ENCODE peak calls at places on chromosomes 5 and 9, in five cellular contexts. C is breast epithelium, G is uterus, T is GM13976, B is cardiac fibroblast. J is an unnamed sample.

GRCh38 chr5:163506726-163507125 is 1.3 kb downstream of the MAT2B start:
- DNase-seq in B (peak), C (no peak), G (no peak), T (no peak), J (no peak)

GRCh38 chr9:78319197-78320029 is 22.5 kb downstream of the PSAT1 start:
- DNase-seq in G (no peak), C (no peak), B (peak), T (no peak), J (no peak)

GRCh38 chr5:44729536-44729935 is 79.2 kb upstream of the MRPS30 start:
- DNase-seq in T (no peak), B (no peak), G (no peak), C (no peak), J (no peak)

GRCh38 chr5:16912080-16912479 is 24.0 kb downstream of the MYO10 start:
- DNase-seq in C (no peak), G (no peak), T (no peak), B (no peak), J (no peak)

GRCh38 chr5:96220610-96221390 is 212.2 kb downstream of the PCSK1 start:
- DNase-seq in C (no peak), T (no peak), G (no peak), B (peak), J (no peak)

GRCh38 chr5:42791151-42791550 is 20.5 kb downstream of the SELENOP start:
- DNase-seq in B (no peak), T (no peak), C (no peak), G (no peak), J (no peak)

GRCh38 chr5:176543428-176544182 is 5.5 kb upstream of the CDHR2 start:
- DNase-seq in T (peak), G (peak), B (peak), C (peak), J (peak)

GRCh38 chr5:113678924-113679575 is 165.6 kb downstream of the YTHDC2 start:
- DNase-seq in C (no peak), T (peak), G (no peak), B (peak), J (peak)

GRCh38 chr5:34598177-34598794 is 57.8 kb upstream of the RAI14 start:
- DNase-seq in B (peak), C (no peak), T (no peak), G (peak), J (no peak)

GRCh38 chr5:132812949-132813598 is at the start of gene SOWAHA:
- DNase-seq in B (no peak), G (no peak), C (no peak), T (peak), J (no peak)

GRCh38 chr5:145497041-145497440 is 338.1 kb downstream of the PRELID2 start:
- DNase-seq in C (no peak), B (no peak), G (no peak), T (no peak), J (no peak)

GRCh38 chr5:135662683-135663082 is 83.9 kb upstream of the CXCL14 start:
- DNase-seq in B (no peak), C (no peak), G (no peak), T (no peak), J (no peak)

GRCh38 chr5:3996871-3997410 is 401.3 kb downstream of the IRX1 start:
- DNase-seq in T (no peak), B (no peak), G (no peak), C (no peak), J (no peak)

GRCh38 chr5:143402464-143403356 is 776 bp downstream of the NR3C1 start:
- DNase-seq in T (peak), G (peak), C (peak), B (peak), J (peak)

GRCh38 chr9:22392523-22392922 is 54.1 kb upstream of the DMRTA1 start:
- DNase-seq in C (no peak), T (no peak), G (no peak), B (no peak), J (no peak)

GRCh38 chr9:69131682-69132081 is 42.4 kb upstream of the TJP2 start:
- DNase-seq in B (peak), T (no peak), G (peak), C (no peak), J (no peak)

GRCh38 chr5:159226451-159226850 is 17.1 kb upstream of the RNF145 start:
- DNase-seq in C (no peak), G (no peak), T (no peak), B (no peak), J (no peak)

GRCh38 chr5:151598984-151599383 is 7.9 kb upstream of the FAT2 start:
- DNase-seq in G (no peak), T (no peak), C (no peak), B (no peak), J (no peak)

GRCh38 chr5:87340716-87341115 is 72.0 kb downstream of the CCNH start:
- DNase-seq in C (no peak), B (no peak), G (no peak), T (peak), J (no peak)

GRCh38 chr9:35829764-35830096 is 702 bp downstream of the TMEM8B start:
- DNase-seq in B (no peak), G (no peak), C (no peak), T (no peak), J (no peak)

GRCh38 chr5:150640311-150641005 is at the start of gene SYNPO:
- DNase-seq in B (peak), C (no peak), G (peak), T (no peak), J (no peak)

GRCh38 chr5:121693864-121694263 is 157.8 kb upstream of the FTMT start:
- DNase-seq in B (no peak), T (no peak), G (no peak), C (no peak), J (no peak)

GRCh38 chr9:135181336-135181735 is 93.9 kb downstream of the OLFM1 start:
- DNase-seq in C (no peak), B (no peak), T (no peak), G (no peak), J (no peak)

GRCh38 chr9:20988916-20989315 is 42.5 kb downstream of the HACD4 start:
- DNase-seq in B (peak), C (no peak), T (no peak), G (no peak), J (no peak)

GRCh38 chr9:130186839-130187522 is 14.8 kb downstream of the NCS1 start:
- DNase-seq in C (no peak), G (peak), T (no peak), B (peak), J (no peak)

GRCh38 chr9:93030642-93031628 is 27.6 kb upstream of the SUSD3 start:
- DNase-seq in C (no peak), B (no peak), T (no peak), G (peak), J (no peak)

GRCh38 chr5:56588636-56589485 is 226.5 kb upstream of the MAP3K1 start:
- DNase-seq in B (no peak), C (no peak), G (peak), T (peak), J (no peak)

GRCh38 chr9:93431498-93432105 is 19.9 kb upstream of the FAM120A start:
- DNase-seq in G (no peak), C (no peak), T (no peak), B (no peak), J (no peak)

GRCh38 chr5:176887252-176887849 is 11.8 kb downstream of the HK3 start:
- DNase-seq in B (no peak), C (peak), G (no peak), T (no peak), J (no peak)

GRCh38 chr9:7936201-7936600 is 136.6 kb upstream of the DMAC1 start:
- DNase-seq in T (no peak), B (no peak), C (no peak), G (no peak), J (no peak)

GRCh38 chr5:317086-317811 is 4.3 kb upstream of the AHRR start:
- DNase-seq in G (no peak), B (peak), C (no peak), T (peak), J (peak)

GRCh38 chr5:318931-319601 is 2.4 kb upstream of the AHRR start:
- DNase-seq in B (no peak), T (peak), G (no peak), C (no peak), J (no peak)

GRCh38 chr5:316210-317085 is 5.1 kb upstream of the AHRR start:
- DNase-seq in G (no peak), C (no peak), B (no peak), T (peak), J (no peak)

GRCh38 chr5:320524-321232 is 836 bp upstream of the AHRR start:
- DNase-seq in T (peak), G (no peak), B (no peak), C (no peak), J (no peak)

DNA sequence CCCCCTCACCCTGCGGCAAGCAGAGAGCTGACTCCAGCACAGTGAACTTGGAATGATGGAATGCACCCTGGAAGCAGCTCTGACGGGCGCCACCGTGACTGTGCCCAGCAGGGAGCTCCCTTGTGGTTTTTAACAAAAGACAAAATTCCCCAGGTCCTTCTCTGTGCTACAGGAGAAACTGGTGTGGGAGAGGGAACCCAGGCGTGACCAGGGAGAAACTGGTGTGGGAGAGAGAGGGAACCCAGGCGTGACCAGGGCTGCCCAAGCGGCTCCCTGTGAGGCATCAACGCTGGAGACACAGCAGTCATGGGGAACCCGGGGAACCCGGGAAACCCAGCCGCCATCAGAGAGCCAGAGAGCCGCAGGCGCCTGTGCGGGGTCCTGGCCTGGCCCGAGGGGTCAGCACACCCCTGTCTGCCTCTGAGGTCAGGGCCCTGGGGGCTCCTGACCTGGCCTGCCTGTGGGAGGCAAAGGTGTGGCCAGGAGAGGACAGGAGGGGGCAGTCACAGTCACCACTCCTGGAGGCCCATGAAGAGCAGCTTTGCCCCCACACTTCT is 3.1 kb upstream of the AHRR start:
- DNase-seq in C (no peak), G (no peak), T (peak), B (peak), J (no peak)
- TF ChIP-seq CTCF in C (no peak), G (no peak), T (peak), B (no peak), J (no peak)

DNA sequence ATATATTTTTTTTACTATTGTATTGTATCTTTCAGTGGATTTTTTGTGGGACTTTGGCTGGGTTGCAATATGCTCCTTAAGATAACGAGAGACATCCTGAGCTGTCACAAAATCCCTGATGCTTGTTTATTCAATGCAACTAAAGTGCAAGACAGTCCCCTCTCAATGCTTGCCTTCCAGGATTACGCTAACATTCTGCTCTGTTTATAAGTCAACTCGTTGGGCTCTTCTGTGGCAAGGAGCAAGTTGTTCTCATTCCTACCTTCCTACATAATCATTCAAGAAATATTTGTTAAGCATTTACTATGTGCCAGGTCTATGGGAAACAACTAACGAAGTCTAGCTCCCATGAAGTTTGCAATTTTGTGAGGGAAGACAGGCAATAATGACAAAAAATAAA is 40.4 kb downstream of the JAKMIP2 start:
- DNase-seq in C (no peak), G (no peak), B (no peak), T (no peak), J (no peak)
- TF ChIP-seq CTCF in C (no peak), G (no peak), B (no peak), T (no peak), J (no peak)

DNA sequence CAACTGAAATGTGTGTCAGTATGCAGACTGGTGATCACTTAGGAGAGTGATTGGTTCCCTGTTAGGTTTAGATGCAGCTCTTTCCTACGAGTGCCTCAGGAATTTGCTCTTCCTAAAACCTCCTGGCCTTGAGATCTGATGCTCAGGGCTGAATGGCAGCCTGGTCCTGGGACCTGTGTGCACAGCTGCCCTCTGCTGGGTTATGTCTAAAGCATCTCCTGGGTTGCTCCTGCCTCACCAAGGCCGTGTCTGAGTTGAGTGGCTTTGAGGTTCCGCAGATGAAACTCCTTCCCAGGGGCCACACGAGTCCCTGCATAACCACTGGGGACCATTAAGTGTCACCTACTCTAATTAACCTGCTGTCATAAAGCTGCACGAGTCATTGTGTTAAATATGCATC is 59.5 kb downstream of the MVB12B start:
- DNase-seq in B (peak), T (no peak), C (no peak), G (no peak), J (no peak)
- TF ChIP-seq CTCF in B (peak), T (no peak), C (no peak), G (peak), J (peak)

GRCh38 chr5:91277840-91278239 is 105.3 kb downstream of the ARRDC3 start:
- DNase-seq in B (no peak), C (no peak), G (no peak), T (no peak), J (no peak)
- TF ChIP-seq CTCF in B (no peak), C (no peak), G (no peak), T (no peak), J (no peak)

DNA sequence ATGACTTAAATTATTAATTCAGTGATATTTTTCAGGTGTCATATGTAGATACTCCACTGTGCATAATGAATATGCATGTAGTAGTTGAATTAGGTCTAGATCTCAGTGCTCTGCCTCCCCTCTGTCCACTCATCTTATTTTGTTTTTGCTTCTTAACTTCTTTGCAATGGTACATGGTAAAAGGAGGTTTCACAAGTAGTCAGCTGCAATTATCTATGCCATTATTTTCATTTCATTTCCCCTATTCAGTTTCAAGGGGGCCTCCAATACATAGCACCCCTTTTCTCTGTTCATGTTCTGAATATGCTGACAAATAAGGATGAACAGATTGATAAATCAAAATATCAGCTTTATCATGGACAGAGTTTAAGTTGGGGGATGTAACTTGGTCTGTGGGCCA is 511.6 kb upstream of the ZNF608 start:
- DNase-seq in B (no peak), T (no peak), C (no peak), G (no peak), J (no peak)
- TF ChIP-seq CTCF in B (no peak), T (no peak), C (no peak), G (no peak), J (no peak)